ENCODE peak calls at places on chromosomes 7 and 10, in eight cellular contexts. Q is IMR-90; E is NCI-H460; J is activated naive CD4-positive, alpha-beta T cell treated with anti-CD3 and anti-CD28 coated beads for 36 hours; A is SW480; B is T-cell; C is effector memory CD4-positive, alpha-beta T cell; D is NCI-H1048. U is an unnamed sample.
A peak's percentile ranks its signal among the peaks of the same experiment; 100 is the strongest.

GRCh38 chr7:41437257-41438196 is 265.4 kb downstream of the INHBA start:
- DNase-seq in A (peak; percentile 73), D (no peak), B (no peak), Q (no peak), C (no peak), E (no peak), J (no peak), U (no peak)

GRCh38 chr7:147547252-147547897 is 1043.2 kb upstream of the C7orf33 start:
- DNase-seq in Q (peak; percentile 9), E (peak; percentile 7), C (no peak), J (peak; percentile 18), A (peak; percentile 12), D (no peak), B (no peak), U (no peak)

GRCh38 chr10:124236818-124237217 is 143.4 kb upstream of the CHST15 start:
- DNase-seq in J (no peak), D (no peak), Q (no peak), A (no peak), B (no peak), C (no peak), E (no peak), U (no peak)

GRCh38 chr10:103281753-103282152 is 4.8 kb downstream of the INA start:
- DNase-seq in Q (peak; percentile 43), C (no peak), B (no peak), J (no peak), D (no peak), E (no peak), A (no peak), U (no peak)

GRCh38 chr7:27634892-27635538 is 27.7 kb downstream of the HIBADH start:
- DNase-seq in D (no peak), E (no peak), Q (no peak), J (no peak), C (no peak), B (no peak), A (no peak), U (no peak)

GRCh38 chr7:52154382-52154781 is 837.8 kb upstream of the COBL start:
- DNase-seq in A (peak; percentile 10), D (no peak), E (no peak), C (no peak), B (no peak), J (no peak), Q (no peak), U (no peak)

GRCh38 chr10:113297226-113297625 is 255.6 kb upstream of the HABP2 start:
- DNase-seq in C (no peak), E (no peak), B (no peak), D (no peak), J (no peak), Q (peak; percentile 14), A (no peak), U (peak; percentile 27)

GRCh38 chr10:64430690-64431323 is 909.6 kb downstream of the REEP3 start:
- DNase-seq in E (peak; percentile 17), D (no peak), J (no peak), Q (no peak), A (peak; percentile 7), C (no peak), B (no peak), U (no peak)

GRCh38 chr7:47361746-47362215 is 220.1 kb downstream of the TNS3 start:
- DNase-seq in D (no peak), A (peak; percentile 96), E (peak; percentile 33), C (no peak), Q (peak; percentile 88), B (no peak), J (peak; percentile 43), U (peak; percentile 65)

GRCh38 chr10:86439544-86439943 is 72.9 kb upstream of the GRID1 start:
- DNase-seq in B (no peak), Q (peak; percentile 97), C (no peak), E (no peak), D (no peak), A (no peak), J (no peak), U (peak; percentile 96)

GRCh38 chr10:117719558-117719957 is 177.0 kb downstream of the EMX2 start:
- DNase-seq in B (no peak), E (no peak), A (no peak), D (no peak), J (no peak), Q (no peak), C (no peak), U (no peak)

GRCh38 chr7:128891110-128891941 is 19.2 kb downstream of the KCP start:
- DNase-seq in E (no peak), C (no peak), J (peak; percentile 23), D (no peak), Q (no peak), B (no peak), A (no peak), U (no peak)

GRCh38 chr10:132811891-132812481 is 26.0 kb upstream of the NKX6-2 start:
- DNase-seq in B (no peak), C (no peak), Q (no peak), E (no peak), J (no peak), A (no peak), D (no peak), U (no peak)